ENCODE peak calls at places on chromosomes 7 and 10, in eight cellular contexts. U, D, C, V, S, W, N and R are unnamed samples. For H3K4me1, the result is how much of the 10 kb centered on the place peaks cover.

GRCh38 chr10:112262556-112262955 is 20.6 kb upstream of the TECTB start:
- DNase-seq in C (no peak), W (no peak), V (no peak), U (no peak), N (no peak), S (no peak), D (no peak), R (no peak)

GRCh38 chr10:10891437-10891836 is 126.2 kb upstream of the CELF2 start:
- DNase-seq in V (peak), U (no peak), D (no peak), C (no peak), W (no peak), S (no peak), N (no peak), R (no peak)

GRCh38 chr7:45033261-45033930 is 33.4 kb downstream of the CCM2 start:
- DNase-seq in W (no peak), U (no peak), S (no peak), N (no peak), D (peak), V (no peak), C (no peak), R (peak)

GRCh38 chr7:94432799-94433198 is 38.1 kb downstream of the COL1A2 start:
- DNase-seq in S (no peak), N (no peak), C (no peak), D (no peak), V (no peak), U (no peak), W (no peak), R (no peak)

GRCh38 chr10:118259288-118259906 is 82.7 kb downstream of the FAM204A start:
- DNase-seq in W (peak), D (peak), U (peak), C (peak), S (no peak), V (peak), N (no peak), R (peak)

GRCh38 chr7:142248166-142249160 is 9.4 kb downstream of the PRSS58 start:
- DNase-seq in V (peak), U (no peak), C (no peak), D (no peak), N (no peak), W (no peak), S (no peak), R (no peak)

GRCh38 chr7:144069511-144069910 is at the start of gene OR2A25:
- DNase-seq in W (no peak), D (no peak), C (no peak), S (no peak), V (no peak), N (no peak), U (no peak), R (no peak)

GRCh38 chr10:71567006-71567405 is 152.6 kb downstream of the C10orf105 start:
- DNase-seq in C (no peak), S (no peak), D (no peak), N (no peak), W (no peak), U (no peak), V (no peak), R (no peak)

GRCh38 chr7:45118292-45118691 is 6.8 kb upstream of the TBRG4 start:
- DNase-seq in C (no peak), S (no peak), U (no peak), W (no peak), N (no peak), D (no peak), V (no peak), R (no peak)

DNA sequence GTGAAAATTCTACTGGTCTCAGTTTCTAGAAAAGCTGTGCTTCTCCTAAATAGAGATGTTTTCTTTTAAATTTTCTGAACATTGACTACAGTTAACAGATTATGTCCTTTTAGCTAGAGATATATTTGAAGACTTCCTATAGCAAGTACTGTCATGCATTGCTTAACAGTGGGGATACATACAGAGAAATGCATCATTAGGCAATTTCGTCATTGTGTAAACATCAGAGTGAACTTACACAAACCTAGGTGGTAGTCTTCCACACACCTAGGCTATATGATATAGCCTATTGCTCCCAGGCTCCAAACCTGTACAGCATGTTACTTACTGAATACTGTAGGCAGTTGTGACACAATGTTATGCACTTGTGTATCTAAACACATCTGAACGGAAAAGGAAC is 28.5 kb downstream of the PIK3CG start:
- DNase-seq in W (no peak), V (no peak), U (no peak), D (no peak), S (no peak), N (no peak), C (no peak), R (no peak)
- H3K4me1 ChIP-seq in W (under half), V (under half), U (under half), D (under half), S (under half), N (under half), C (under half), R (under half)

GRCh38 chr7:86750124-86750523 is 106.4 kb downstream of the GRM3 start:
- DNase-seq in U (no peak), S (no peak), V (no peak), N (no peak), C (no peak), D (no peak), W (no peak), R (no peak)

GRCh38 chr7:86748843-86749720 is 105.4 kb downstream of the GRM3 start:
- DNase-seq in C (no peak), N (no peak), V (no peak), S (no peak), D (no peak), W (no peak), U (no peak), R (no peak)

GRCh38 chr7:86745019-86745745 is 101.5 kb downstream of the GRM3 start:
- DNase-seq in W (no peak), V (no peak), U (no peak), N (no peak), C (no peak), S (no peak), D (no peak), R (no peak)

DNA sequence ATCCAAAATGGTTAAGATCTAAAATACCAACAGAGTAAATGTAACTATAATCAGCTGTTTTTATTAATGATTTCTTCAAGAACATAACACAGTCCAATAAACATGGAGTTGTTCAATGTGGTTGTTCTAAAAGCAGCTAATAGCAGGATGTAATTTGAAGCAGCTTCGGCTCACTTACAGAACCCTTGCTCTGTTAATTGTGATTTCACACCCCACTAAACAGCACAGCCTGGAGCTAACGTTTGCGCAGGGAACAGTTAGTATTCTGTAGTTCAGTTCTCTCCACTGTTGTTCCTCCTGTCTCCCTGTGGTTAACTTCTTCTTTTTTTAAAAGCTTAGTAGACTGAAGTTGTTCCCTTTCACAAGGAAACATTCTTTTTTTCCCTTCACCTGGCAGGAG is 104.0 kb downstream of the GRM3 start:
- DNase-seq in S (no peak), N (no peak), D (no peak), U (no peak), W (no peak), C (no peak), V (no peak), R (no peak)
- H3K27ac ChIP-seq in S (no peak), N (no peak), D (no peak), U (no peak), W (no peak), C (no peak), V (no peak), R (no peak)

GRCh38 chr10:70493660-70494234 is 15.2 kb downstream of the PALD1 start:
- DNase-seq in N (no peak), S (no peak), W (no peak), D (no peak), V (peak), C (peak), U (no peak), R (no peak)
- H3K4me3 ChIP-seq in N (no peak), S (no peak), W (no peak), D (no peak), V (no peak), C (peak), U (no peak), R (no peak)

GRCh38 chr10:72695496-72695895 is 3.6 kb downstream of the MCU start:
- DNase-seq in N (no peak), C (no peak), W (no peak), S (no peak), D (no peak), U (no peak), V (no peak), R (no peak)
- H3K4me1 ChIP-seq in N (under half), C (under half), W (under half), S (under half), D (under half), U (under half), V (under half), R (under half)

DNA sequence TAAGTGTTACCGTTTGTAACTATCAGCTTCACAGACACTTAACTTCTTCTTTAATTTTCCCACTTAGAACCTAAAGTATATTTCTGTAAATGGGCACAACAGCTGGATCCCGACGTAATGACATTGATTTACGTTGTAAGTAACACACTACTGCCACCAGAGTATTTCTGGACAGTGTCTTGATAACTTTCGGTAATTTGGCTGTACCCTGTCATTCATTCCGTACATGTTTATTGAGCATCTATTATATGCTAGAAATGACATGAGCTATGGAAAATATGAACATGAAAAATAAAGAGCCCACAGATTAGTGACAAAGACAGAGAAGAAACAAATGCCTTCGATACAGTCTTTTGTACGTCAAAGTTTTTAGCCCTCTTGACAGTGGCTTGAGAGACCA is 291.4 kb downstream of the CCDC3 start:
- DNase-seq in N (no peak), S (no peak), W (no peak), D (no peak), C (no peak), V (no peak), U (no peak), R (no peak)
- H3K27ac ChIP-seq in N (no peak), S (no peak), W (no peak), D (no peak), C (no peak), V (no peak), U (no peak), R (no peak)

GRCh38 chr7:116671111-116671510 is 885 bp upstream of the MET start:
- DNase-seq in V (no peak), S (no peak), W (no peak), C (no peak), U (no peak), N (no peak), D (no peak), R (no peak)
- H3K4me3 ChIP-seq in V (peak), S (peak), W (peak), C (no peak), U (no peak), N (peak), D (no peak), R (no peak)

GRCh38 chr10:21061184-21061583 is 164.1 kb upstream of the NEBL start:
- DNase-seq in U (no peak), N (no peak), D (no peak), S (no peak), W (no peak), V (no peak), C (no peak), R (no peak)
- H3K4me1 ChIP-seq in U (under half), N (under half), D (under half), S (under half), W (under half), V (under half), C (under half), R (under half)